ENCODE peak calls at places on chromosomes 6 and 20, in six cellular contexts. F is stimulated activated naive CD4-positive, alpha-beta T cell treated with Interleukin-2 at 50 U/mL for 16 hours; P is EL; K is activated naive CD8-positive, alpha-beta T cell treated with anti-CD3 and anti-CD28 coated beads, Interleukin-2, amount 50 U/mL, for 24 hours; Z is sciatic nerve; L is heart left ventricle. Q is an unnamed sample.

GRCh38 chr20:10868299-10868698 is 194.5 kb upstream of the JAG1 start:
- DNase-seq in K (no peak), P (no peak), L (no peak), Z (no peak), F (no peak), Q (no peak)

GRCh38 chr6:159044899-159045727 is at the start of gene TAGAP:
- DNase-seq in F (peak), K (peak), L (peak), P (peak), Z (peak), Q (no peak)

GRCh38 chr6:46794068-46794467 is 879 bp downstream of the MEP1A start:
- DNase-seq in F (no peak), P (no peak), K (no peak), Z (no peak), L (no peak), Q (no peak)

GRCh38 chr6:3204921-3205320 is 22.5 kb downstream of the TUBB2B start:
- DNase-seq in K (no peak), F (no peak), P (no peak), L (no peak), Z (no peak), Q (no peak)

GRCh38 chr6:16004934-16005673 is 123.8 kb upstream of the MYLIP start:
- DNase-seq in F (no peak), P (no peak), L (no peak), K (no peak), Z (no peak), Q (no peak)

GRCh38 chr6:114342826-114343781 is at the start of gene HS3ST5:
- DNase-seq in K (no peak), F (no peak), P (peak), L (peak), Z (peak), Q (no peak)

GRCh38 chr6:37205189-37205996 is 35.4 kb downstream of the PIM1 start:
- DNase-seq in P (no peak), Z (no peak), K (no peak), L (no peak), F (no peak), Q (no peak)

GRCh38 chr20:51423810-51424209 is 118.7 kb downstream of the NFATC2 start:
- DNase-seq in K (no peak), L (no peak), P (no peak), F (no peak), Z (no peak), Q (no peak)

GRCh38 chr20:31845300-31845863 is at the start of gene FOXS1:
- DNase-seq in Z (peak), F (no peak), K (no peak), P (no peak), L (peak), Q (no peak)

GRCh38 chr6:20563377-20563776 is 29.1 kb downstream of the CDKAL1 start:
- DNase-seq in P (no peak), Z (no peak), L (no peak), F (no peak), K (no peak), Q (no peak)

GRCh38 chr6:24517659-24518538 is 23.1 kb downstream of the ALDH5A1 start:
- DNase-seq in P (no peak), Z (no peak), F (no peak), L (no peak), K (no peak), Q (no peak)

GRCh38 chr20:61819921-61820825 is 245.5 kb downstream of the TAF4 start:
- DNase-seq in L (peak), Z (no peak), F (no peak), P (no peak), K (no peak), Q (no peak)

GRCh38 chr20:58547527-58548475 is 32.6 kb upstream of the APCDD1L start:
- DNase-seq in F (no peak), L (no peak), P (peak), Z (no peak), K (no peak), Q (no peak)

GRCh38 chr20:4957939-4958362 is 43.4 kb downstream of the SLC23A2 start:
- DNase-seq in K (no peak), L (no peak), P (no peak), F (no peak), Z (no peak), Q (peak)

GRCh38 chr20:36002855-36003254 is 34.5 kb downstream of the CNBD2 start:
- DNase-seq in P (no peak), Z (no peak), F (no peak), K (no peak), L (no peak), Q (no peak)

GRCh38 chr6:33845031-33845430 is 41.2 kb upstream of the MLN start:
- DNase-seq in L (no peak), P (no peak), K (no peak), Z (no peak), F (no peak), Q (no peak)

GRCh38 chr6:139977887-139978332 is 603.5 kb upstream of the CITED2 start:
- DNase-seq in P (peak), L (no peak), K (no peak), F (no peak), Z (no peak), Q (peak)

GRCh38 chr6:107132330-107132954 is 17.1 kb upstream of the BEND3 start:
- DNase-seq in K (peak), F (no peak), P (peak), Z (no peak), L (peak), Q (no peak)

GRCh38 chr6:54586251-54586650 is 260.3 kb upstream of the FAM83B start:
- DNase-seq in F (no peak), K (no peak), L (no peak), P (peak), Z (no peak), Q (peak)

GRCh38 chr6:14796974-14797762 is 448.7 kb upstream of the JARID2 start:
- DNase-seq in L (no peak), F (no peak), K (no peak), P (peak), Z (no peak), Q (no peak)

Q was measured in RCC 7860.